ENCODE peak calls at places on chromosome 16, in eight cellular contexts. One of them, this sample, is unnamed.

GRCh38 chr16:53068423-53068833 is 13.6 kb downstream of the CHD9 start:
- DNase-seq in GM23248: no peak
- DNase-seq in GM23338: no peak
- DNase-seq in OCI-LY7: peak; percentile 71
- DNase-seq in MM.1S: peak; percentile 83
- DNase-seq in hepatocyte: no peak
- DNase-seq in neural progenitor cell: no peak
- DNase-seq in HCT116: no peak
- DNase-seq in this sample: no peak

GRCh38 chr16:20262248-20262647 is 65.1 kb downstream of the GP2 start:
- DNase-seq in GM23248: no peak
- DNase-seq in GM23338: no peak
- DNase-seq in OCI-LY7: no peak
- DNase-seq in MM.1S: no peak
- DNase-seq in hepatocyte: no peak
- DNase-seq in neural progenitor cell: no peak
- DNase-seq in HCT116: no peak
- DNase-seq in this sample: no peak

GRCh38 chr16:2452650-2453049 is 7.3 kb upstream of the TEDC2 start:
- DNase-seq in GM23248: no peak
- DNase-seq in GM23338: no peak
- DNase-seq in OCI-LY7: no peak
- DNase-seq in MM.1S: no peak
- DNase-seq in hepatocyte: no peak
- DNase-seq in neural progenitor cell: no peak
- DNase-seq in HCT116: no peak
- DNase-seq in this sample: no peak

GRCh38 chr16:88678224-88678979 is 7.9 kb downstream of the SNAI3 start:
- DNase-seq in GM23248: no peak
- DNase-seq in GM23338: no peak
- DNase-seq in OCI-LY7: no peak
- DNase-seq in MM.1S: no peak
- DNase-seq in hepatocyte: no peak
- DNase-seq in neural progenitor cell: no peak
- DNase-seq in HCT116: no peak
- DNase-seq in this sample: peak; percentile 61

GRCh38 chr16:31427441-31428276 is 501 bp downstream of the COX6A2 start:
- DNase-seq in GM23248: peak; percentile 75
- DNase-seq in GM23338: peak; percentile 55
- DNase-seq in OCI-LY7: no peak
- DNase-seq in MM.1S: no peak
- DNase-seq in hepatocyte: peak; percentile 11
- DNase-seq in neural progenitor cell: no peak
- DNase-seq in HCT116: no peak
- DNase-seq in this sample: peak; percentile 93

GRCh38 chr16:24482681-24483202 is 56.6 kb upstream of the RBBP6 start:
- DNase-seq in GM23248: no peak
- DNase-seq in GM23338: peak; percentile 81
- DNase-seq in OCI-LY7: no peak
- DNase-seq in MM.1S: no peak
- DNase-seq in hepatocyte: no peak
- DNase-seq in neural progenitor cell: peak; percentile 86
- DNase-seq in HCT116: no peak
- DNase-seq in this sample: no peak

GRCh38 chr16:81786321-81786720 is 7.2 kb downstream of the PLCG2 start:
- DNase-seq in GM23248: peak; percentile 46
- DNase-seq in GM23338: peak; percentile 22
- DNase-seq in OCI-LY7: peak; percentile 50
- DNase-seq in MM.1S: no peak
- DNase-seq in hepatocyte: no peak
- DNase-seq in neural progenitor cell: no peak
- DNase-seq in HCT116: no peak
- DNase-seq in this sample: no peak

GRCh38 chr16:61432421-61432820 is 603.8 kb downstream of the CDH8 start:
- DNase-seq in GM23248: peak; percentile 0
- DNase-seq in GM23338: no peak
- DNase-seq in OCI-LY7: no peak
- DNase-seq in MM.1S: no peak
- DNase-seq in hepatocyte: no peak
- DNase-seq in neural progenitor cell: peak; percentile 16
- DNase-seq in HCT116: no peak
- DNase-seq in this sample: no peak

GRCh38 chr16:1708768-1709180 is 2.8 kb downstream of the MAPK8IP3 start:
- DNase-seq in GM23248: peak; percentile 83
- DNase-seq in GM23338: no peak
- DNase-seq in OCI-LY7: no peak
- DNase-seq in MM.1S: no peak
- DNase-seq in hepatocyte: peak; percentile 25
- DNase-seq in neural progenitor cell: no peak
- DNase-seq in HCT116: no peak
- DNase-seq in this sample: no peak

GRCh38 chr16:68386628-68387027 is 61.7 kb downstream of the SMPD3 start:
- DNase-seq in GM23248: no peak
- DNase-seq in GM23338: no peak
- DNase-seq in OCI-LY7: no peak
- DNase-seq in MM.1S: no peak
- DNase-seq in hepatocyte: peak; percentile 84
- DNase-seq in neural progenitor cell: no peak
- DNase-seq in HCT116: no peak
- DNase-seq in this sample: peak; percentile 17

GRCh38 chr16:88478115-88478514 is 25.0 kb downstream of the ZFPM1 start:
- DNase-seq in GM23248: no peak
- DNase-seq in GM23338: no peak
- DNase-seq in OCI-LY7: peak; percentile 59
- DNase-seq in MM.1S: no peak
- DNase-seq in hepatocyte: no peak
- DNase-seq in neural progenitor cell: no peak
- DNase-seq in HCT116: no peak
- DNase-seq in this sample: no peak

GRCh38 chr16:28846933-28847273 is 755 bp upstream of the TUFM start:
- DNase-seq in GM23248: peak; percentile 38
- DNase-seq in GM23338: no peak
- DNase-seq in OCI-LY7: no peak
- DNase-seq in MM.1S: peak; percentile 12
- DNase-seq in hepatocyte: no peak
- DNase-seq in neural progenitor cell: peak; percentile 21
- DNase-seq in HCT116: no peak
- DNase-seq in this sample: no peak

GRCh38 chr16:57240872-57241271 is 4.2 kb upstream of the ARL2BP start:
- DNase-seq in GM23248: no peak
- DNase-seq in GM23338: no peak
- DNase-seq in OCI-LY7: peak; percentile 65
- DNase-seq in MM.1S: no peak
- DNase-seq in hepatocyte: no peak
- DNase-seq in neural progenitor cell: no peak
- DNase-seq in HCT116: no peak
- DNase-seq in this sample: no peak

DNA sequence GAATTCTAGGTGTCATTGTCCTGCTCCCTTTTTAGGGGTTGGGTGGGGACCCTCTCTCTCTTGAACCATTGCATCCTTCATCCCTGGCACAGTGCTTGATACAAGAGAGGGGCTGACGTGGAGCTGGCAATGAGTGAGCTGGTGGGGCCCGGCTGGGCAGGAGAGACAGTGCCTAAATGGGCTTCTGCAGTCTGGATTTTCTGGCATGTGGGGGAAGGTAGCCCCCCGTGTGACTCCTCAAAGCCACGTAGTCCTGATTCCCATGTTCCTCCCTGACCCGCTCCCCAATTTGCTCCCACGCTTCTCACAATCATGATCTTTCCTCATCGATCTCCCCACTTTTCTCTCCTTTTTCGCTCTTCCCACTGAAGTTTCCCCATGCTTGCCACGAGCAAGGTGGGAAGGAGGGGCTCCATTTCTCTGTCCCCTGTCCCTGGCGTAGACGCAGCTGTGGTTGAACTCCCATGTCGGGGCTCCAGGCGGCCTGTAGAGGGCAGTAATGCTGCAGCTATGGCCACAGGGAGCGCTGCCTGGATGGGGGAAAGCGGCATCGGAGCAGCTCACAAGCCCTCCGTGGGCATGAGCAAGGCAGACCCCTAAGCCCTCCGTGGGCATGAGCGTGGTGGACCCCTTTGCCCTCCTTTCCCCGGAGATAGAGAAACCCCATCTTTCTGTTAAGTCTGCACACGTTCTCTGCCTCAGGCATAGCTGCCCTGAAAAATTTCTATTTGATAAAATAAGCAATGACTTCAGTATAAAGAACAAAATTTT is 47.5 kb downstream of the HAPSTR1 start:
- DNase-seq in GM23248: peak; percentile 80
- DNase-seq in GM23338: peak; percentile 91
- DNase-seq in OCI-LY7: peak; percentile 73
- DNase-seq in MM.1S: peak; percentile 61
- DNase-seq in hepatocyte: peak; percentile 82
- DNase-seq in neural progenitor cell: peak; percentile 90
- DNase-seq in HCT116: peak; percentile 37
- DNase-seq in this sample: peak; percentile 78
- TF ChIP-seq EZH2phosphoT487 in GM23248: no peak
- TF ChIP-seq EZH2phosphoT487 in GM23338: no peak
- TF ChIP-seq EZH2phosphoT487 in OCI-LY7: no peak
- TF ChIP-seq EZH2phosphoT487 in MM.1S: no peak
- TF ChIP-seq EZH2phosphoT487 in hepatocyte: no peak
- TF ChIP-seq EZH2phosphoT487 in neural progenitor cell: no peak
- TF ChIP-seq EZH2phosphoT487 in HCT116: no peak
- TF ChIP-seq EZH2phosphoT487 in this sample: no peak

DNA sequence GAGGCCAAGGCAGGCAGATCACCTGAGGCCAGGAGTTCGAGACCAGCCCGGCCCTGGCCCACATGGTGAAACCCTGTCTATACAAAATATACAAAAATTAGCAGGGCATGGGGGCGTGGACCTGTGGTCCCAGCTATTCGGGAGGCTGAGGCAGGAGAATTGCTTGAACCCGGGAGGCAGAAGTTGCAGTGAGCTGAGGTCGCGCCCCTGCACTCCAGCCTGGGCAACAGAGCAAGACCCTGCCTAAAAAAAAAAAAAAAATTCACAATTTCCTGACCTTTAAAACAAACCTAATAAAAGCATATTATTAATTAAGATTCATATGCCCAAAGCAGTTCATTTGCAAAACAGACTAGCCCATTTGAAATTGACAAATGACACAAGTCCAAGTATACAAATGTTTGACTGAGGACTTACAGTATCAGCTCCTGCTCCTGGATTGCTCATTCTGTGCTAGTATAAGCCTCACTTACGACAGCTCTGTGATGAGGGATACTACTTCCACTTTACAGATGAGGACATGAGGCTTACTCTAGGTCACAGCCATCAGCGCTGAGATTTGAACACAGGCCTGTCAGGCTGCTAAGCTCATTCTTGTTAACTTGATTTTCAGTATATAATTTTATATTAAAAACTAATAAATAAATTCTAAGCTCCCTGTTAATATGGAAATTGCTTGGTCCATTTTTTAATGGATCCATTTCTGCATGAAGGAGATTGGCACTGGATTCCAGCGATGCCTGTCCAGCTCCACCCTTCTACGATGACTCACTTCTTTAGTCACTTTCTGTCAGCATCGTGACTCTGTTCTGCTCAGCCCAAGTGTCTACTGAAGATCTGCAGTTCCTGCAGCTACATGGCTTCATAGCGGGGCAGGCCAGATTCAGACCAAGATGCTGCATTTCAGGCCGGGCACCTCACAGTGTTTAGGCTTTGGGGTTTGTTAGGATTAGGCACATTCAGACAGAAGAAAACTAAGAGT is 88.2 kb downstream of the WDR59 start:
- DNase-seq in GM23248: peak; percentile 89
- DNase-seq in GM23338: no peak
- DNase-seq in OCI-LY7: no peak
- DNase-seq in MM.1S: no peak
- DNase-seq in hepatocyte: no peak
- DNase-seq in neural progenitor cell: no peak
- DNase-seq in HCT116: peak; percentile 27
- DNase-seq in this sample: no peak
- TF ChIP-seq EZH2phosphoT487 in GM23248: no peak
- TF ChIP-seq EZH2phosphoT487 in GM23338: no peak
- TF ChIP-seq EZH2phosphoT487 in OCI-LY7: no peak
- TF ChIP-seq EZH2phosphoT487 in MM.1S: no peak
- TF ChIP-seq EZH2phosphoT487 in hepatocyte: no peak
- TF ChIP-seq EZH2phosphoT487 in neural progenitor cell: no peak
- TF ChIP-seq EZH2phosphoT487 in HCT116: no peak
- TF ChIP-seq EZH2phosphoT487 in this sample: no peak

GRCh38 chr16:85391175-85391707 is 221.9 kb upstream of the GSE1 start:
- DNase-seq in GM23248: no peak
- DNase-seq in GM23338: no peak
- DNase-seq in OCI-LY7: no peak
- DNase-seq in MM.1S: no peak
- DNase-seq in hepatocyte: no peak
- DNase-seq in neural progenitor cell: no peak
- DNase-seq in HCT116: no peak
- DNase-seq in this sample: no peak
- TF ChIP-seq EZH2phosphoT487 in GM23248: no peak
- TF ChIP-seq EZH2phosphoT487 in GM23338: no peak
- TF ChIP-seq EZH2phosphoT487 in OCI-LY7: no peak
- TF ChIP-seq EZH2phosphoT487 in MM.1S: no peak
- TF ChIP-seq EZH2phosphoT487 in hepatocyte: no peak
- TF ChIP-seq EZH2phosphoT487 in neural progenitor cell: no peak
- TF ChIP-seq EZH2phosphoT487 in HCT116: no peak
- TF ChIP-seq EZH2phosphoT487 in this sample: no peak

GRCh38 chr16:29900102-29900887 is at the start of gene ASPHD1:
- DNase-seq in GM23248: peak; percentile 95
- DNase-seq in GM23338: peak; percentile 85
- DNase-seq in OCI-LY7: peak; percentile 64
- DNase-seq in MM.1S: peak; percentile 73
- DNase-seq in hepatocyte: peak; percentile 88
- DNase-seq in neural progenitor cell: peak; percentile 92
- DNase-seq in HCT116: peak; percentile 29
- DNase-seq in this sample: peak; percentile 92
- TF ChIP-seq EZH2phosphoT487 in GM23248: no peak
- TF ChIP-seq EZH2phosphoT487 in GM23338: no peak
- TF ChIP-seq EZH2phosphoT487 in OCI-LY7: no peak
- TF ChIP-seq EZH2phosphoT487 in MM.1S: no peak
- TF ChIP-seq EZH2phosphoT487 in hepatocyte: no peak
- TF ChIP-seq EZH2phosphoT487 in neural progenitor cell: no peak
- TF ChIP-seq EZH2phosphoT487 in HCT116: no peak
- TF ChIP-seq EZH2phosphoT487 in this sample: no peak